ENCODE peak calls at places on chromosomes 16 and 17, in four cellular contexts. X, V, B and K are unnamed samples.

GRCh38 chr16:55040366-55041086 is 109.9 kb downstream of the IRX5 start:
- DNase-seq in B (no peak), V (no peak), X (no peak), K (no peak)

GRCh38 chr16:69366431-69366830 is 14.8 kb upstream of the TMED6 start:
- DNase-seq in B (no peak), X (no peak), V (no peak), K (no peak)

GRCh38 chr17:66508896-66509843 is 206.8 kb downstream of the PRKCA start:
- DNase-seq in V (no peak), B (peak; percentile 84), X (peak; percentile 66), K (peak; percentile 80)

GRCh38 chr17:18141210-18141803 is 32.8 kb downstream of the MYO15A start:
- DNase-seq in B (no peak), X (no peak), V (peak; percentile 81), K (no peak)

GRCh38 chr17:43175213-43176118 is 4.5 kb downstream of the NBR1 start:
- DNase-seq in B (no peak), V (no peak), X (no peak), K (no peak)

GRCh38 chr17:11943759-11944347 is 53.4 kb downstream of the ZNF18 start:
- DNase-seq in V (no peak), B (no peak), X (no peak), K (no peak)

GRCh38 chr17:74807376-74807775 is 31.2 kb upstream of the NAT9 start:
- DNase-seq in B (no peak), X (no peak), V (no peak), K (no peak)

GRCh38 chr16:6019490-6019991 is 921.9 kb upstream of the EEF2KMT start:
- DNase-seq in X (no peak), B (no peak), V (no peak), K (no peak)

GRCh38 chr17:48841395-48841831 is 10.6 kb downstream of the CALCOCO2 start:
- DNase-seq in X (no peak), V (peak; percentile 66), B (no peak), K (no peak)

DNA sequence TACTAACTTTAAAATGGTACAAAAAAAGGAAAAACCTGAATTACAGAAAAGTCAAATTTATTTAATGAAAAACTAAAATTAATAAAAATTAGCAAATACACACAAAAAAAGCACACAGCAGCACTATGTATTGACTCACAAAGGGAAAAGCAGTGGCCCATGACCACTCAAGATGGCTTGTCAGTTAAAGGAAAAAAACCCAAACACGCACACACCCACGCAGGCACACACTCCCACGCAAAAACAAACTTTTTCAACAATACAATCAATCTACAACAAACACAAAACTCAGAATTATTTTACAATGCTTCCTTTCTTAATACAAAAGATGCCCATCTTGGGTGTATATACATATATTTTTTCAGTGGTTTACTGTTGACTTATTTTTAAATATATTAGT is 24.2 kb downstream of the SIAH1 start:
- DNase-seq in X (no peak), B (no peak), V (peak; percentile 37), K (no peak)
- TF ChIP-seq CTCF in X (no peak), B (no peak), V (no peak), K (no peak)

GRCh38 chr17:68133370-68134045 is 98.0 kb downstream of the KPNA2 start:
- DNase-seq in X (peak; percentile 57), B (no peak), V (no peak), K (no peak)
- TF ChIP-seq CTCF in X (no peak), B (no peak), V (no peak), K (no peak)

GRCh38 chr16:2950773-2951172 is 13.3 kb upstream of the KREMEN2 start:
- DNase-seq in B (no peak), X (no peak), V (no peak), K (no peak)
- TF ChIP-seq CTCF in B (no peak), X (no peak), V (no peak), K (no peak)

GRCh38 chr17:7014995-7015586 is 2.7 kb downstream of the RNASEK start:
- DNase-seq in V (peak; percentile 77), B (peak; percentile 49), X (no peak), K (no peak)
- TF ChIP-seq CTCF in V (no peak), B (no peak), X (no peak), K (peak; percentile 6)